ENCODE peak calls at places on chromosomes 3 and 15, in nine cellular contexts. Z is substantia nigra; Q is Daoy; H is T-helper 1 cell; G is stimulated activated CD8-positive, alpha-beta memory T cell treated with anti-CD3 and anti-CD28 coated beads, Interleukin-2, amount 100 ng/mL, for 1 hour; D is neural progenitor cell; C is neural crest cell; I is NCI-H2081 treated with DMSO at 0.1 percent for 48 hours; A is activated CD4-positive, CD25-positive, alpha-beta regulatory T cell treated with anti-CD3 and anti-CD28 coated beads, Interleukin-2, amount 50 U/mL, for 16 hours. W is an unnamed sample.

GRCh38 chr15:101307897-101308603 is 13.0 kb upstream of the SNRPA1 start:
- DNase-seq in Z (no peak), Q (no peak), H (no peak), G (no peak), D (no peak), C (no peak), I (no peak), A (no peak), W (no peak)

GRCh38 chr15:90620379-90621134 is 90.8 kb downstream of the CRTC3 start:
- DNase-seq in Z (no peak), Q (no peak), H (peak; percentile 51), G (no peak), D (no peak), C (no peak), I (no peak), A (no peak), W (peak; percentile 34)

GRCh38 chr15:78626611-78627010 is 5.8 kb upstream of the CHRNA3 start:
- DNase-seq in Z (no peak), Q (no peak), H (no peak), G (no peak), D (no peak), C (no peak), I (no peak), A (no peak), W (no peak)

GRCh38 chr15:52288051-52288942 is 7.3 kb downstream of the MYO5C start:
- DNase-seq in Z (no peak), Q (peak; percentile 89), H (no peak), G (no peak), D (no peak), C (no peak), I (no peak), A (no peak), W (no peak)

GRCh38 chr3:44092497-44092896 is 149.2 kb upstream of the TOPAZ1 start:
- DNase-seq in Z (no peak), Q (no peak), H (no peak), G (no peak), D (no peak), C (no peak), I (no peak), A (no peak), W (no peak)

GRCh38 chr15:52191207-52191606 is at the start of gene GNB5:
- DNase-seq in Z (no peak), Q (no peak), H (no peak), G (no peak), D (peak; percentile 10), C (no peak), I (no peak), A (no peak), W (no peak)

GRCh38 chr15:66808181-66808824 is 106.3 kb downstream of the SMAD6 start:
- DNase-seq in Z (no peak), Q (no peak), H (no peak), G (no peak), D (no peak), C (no peak), I (no peak), A (no peak), W (no peak)

GRCh38 chr3:127456471-127457093 is 134.0 kb downstream of the TPRA1 start:
- DNase-seq in Z (no peak), Q (peak; percentile 91), H (no peak), G (no peak), D (no peak), C (no peak), I (no peak), A (no peak), W (no peak)

GRCh38 chr15:63943829-63944680 is 102.2 kb downstream of the DAPK2 start:
- DNase-seq in Z (no peak), Q (no peak), H (no peak), G (no peak), D (no peak), C (no peak), I (no peak), A (no peak), W (no peak)

GRCh38 chr3:42690766-42691680 is 5.7 kb downstream of the KLHL40 start:
- DNase-seq in Z (no peak), Q (no peak), H (no peak), G (no peak), D (no peak), C (no peak), I (no peak), A (no peak), W (no peak)

GRCh38 chr3:73026702-73027101 is 30.1 kb downstream of the PPP4R2 start:
- DNase-seq in Z (no peak), Q (no peak), H (no peak), G (no peak), D (no peak), C (no peak), I (no peak), A (no peak), W (no peak)

GRCh38 chr3:22569570-22569969 is 633.6 kb upstream of the UBE2E2 start:
- DNase-seq in Z (no peak), Q (no peak), H (no peak), G (no peak), D (no peak), C (no peak), I (no peak), A (no peak), W (no peak)

GRCh38 chr3:171334465-171334811 is 125.8 kb downstream of the TNIK start:
- DNase-seq in Z (no peak), Q (no peak), H (no peak), G (no peak), D (no peak), C (no peak), I (no peak), A (no peak), W (no peak)

GRCh38 chr3:40985195-40985594 is 214.1 kb upstream of the CTNNB1 start:
- DNase-seq in Z (no peak), Q (no peak), H (no peak), G (no peak), D (no peak), C (no peak), I (no peak), A (no peak), W (no peak)

GRCh38 chr3:72892870-72893269 is 5.0 kb downstream of the GXYLT2 start:
- DNase-seq in Z (no peak), Q (no peak), H (no peak), G (no peak), D (peak; percentile 58), C (no peak), I (no peak), A (no peak), W (no peak)

GRCh38 chr3:184005981-184006507 is 11.6 kb downstream of the ABCC5 start:
- DNase-seq in Z (no peak), Q (peak; percentile 51), H (peak; percentile 10), G (no peak), D (no peak), C (no peak), I (peak; percentile 97), A (no peak), W (no peak)

GRCh38 chr3:112631257-112631656 is 9.7 kb downstream of the CCDC80 start:
- DNase-seq in Z (no peak), Q (no peak), H (no peak), G (no peak), D (no peak), C (no peak), I (no peak), A (no peak), W (no peak)

GRCh38 chr15:70526221-70526973 is 237.0 kb downstream of the UACA start:
- DNase-seq in Z (no peak), Q (peak; percentile 86), H (no peak), G (no peak), D (no peak), C (no peak), I (peak; percentile 86), A (no peak), W (no peak)

GRCh38 chr15:80608688-80609087 is 86.4 kb upstream of the ABHD17C start:
- DNase-seq in Z (no peak), Q (no peak), H (no peak), G (no peak), D (no peak), C (no peak), I (no peak), A (no peak), W (no peak)

GRCh38 chr3:59438492-59438891 is 388.7 kb upstream of the CFAP20DC start:
- DNase-seq in Z (no peak), Q (no peak), H (no peak), G (no peak), D (no peak), C (no peak), I (no peak), A (no peak), W (no peak)

GRCh38 chr3:48966367-48966766 is 23.7 kb upstream of the P4HTM start:
- DNase-seq in Z (no peak), Q (no peak), H (peak; percentile 15), G (no peak), D (no peak), C (no peak), I (no peak), A (no peak), W (no peak)

GRCh38 chr15:92069308-92070244 is 216.1 kb downstream of the SLCO3A1 start:
- DNase-seq in Z (no peak), Q (peak; percentile 92), H (no peak), G (peak; percentile 24), D (no peak), C (no peak), I (no peak), A (peak; percentile 16), W (no peak)

GRCh38 chr15:74994236-74994635 is 1.1 kb upstream of the SCAMP5 start:
- DNase-seq in Z (peak; percentile 46), Q (no peak), H (no peak), G (no peak), D (no peak), C (no peak), I (no peak), A (no peak), W (no peak)

GRCh38 chr15:23372284-23372683 is 17.7 kb downstream of the GOLGA8S start:
- DNase-seq in Z (no peak), Q (peak; percentile 86), H (no peak), G (no peak), D (no peak), C (no peak), I (no peak), A (no peak), W (no peak)

GRCh38 chr3:150599611-150600297 is 3.4 kb upstream of the SELENOT start:
- DNase-seq in Z (no peak), Q (peak; percentile 88), H (no peak), G (no peak), D (no peak), C (no peak), I (no peak), A (no peak), W (no peak)

GRCh38 chr3:23948761-23949160 is 3.7 kb downstream of the NR1D2 start:
- DNase-seq in Z (no peak), Q (no peak), H (no peak), G (no peak), D (no peak), C (no peak), I (no peak), A (no peak), W (no peak)